ENCODE peak calls at places on chromosomes 13 and 19, in eight cellular contexts. One of them, this sample, is unnamed.

GRCh38 chr19:45470147-45471081 is 2.6 kb downstream of the FOSB start:
- DNase-seq in caudate nucleus: no peak
- DNase-seq in NCI-H748 treated with DMSO at 0.1 percent for 48 hours: no peak
- DNase-seq in T-helper 17 cell: no peak
- DNase-seq in OCI-LY7: no peak
- DNase-seq in IMR-90: peak
- DNase-seq in NCI-H526: no peak
- DNase-seq in stimulated activated CD4-positive, alpha-beta T cell treated with anti-CD3 and anti-CD28 coated beads, Interleukin-4, amount 100 ng/mL, for 48 hours: no peak
- DNase-seq in this sample: peak

GRCh38 chr13:48560657-48561337 is 27.9 kb upstream of the RCBTB2 start:
- DNase-seq in IMR-90: no peak
- DNase-seq in stimulated activated CD4-positive, alpha-beta T cell treated with anti-CD3 and anti-CD28 coated beads, Interleukin-4, amount 100 ng/mL, for 48 hours: no peak
- DNase-seq in OCI-LY7: no peak
- DNase-seq in NCI-H748 treated with DMSO at 0.1 percent for 48 hours: no peak
- DNase-seq in T-helper 17 cell: no peak
- DNase-seq in NCI-H526: no peak
- DNase-seq in caudate nucleus: no peak
- DNase-seq in this sample: no peak

GRCh38 chr13:29436291-29436690 is 159.2 kb downstream of the SLC7A1 start:
- DNase-seq in OCI-LY7: no peak
- DNase-seq in T-helper 17 cell: no peak
- DNase-seq in IMR-90: peak
- DNase-seq in NCI-H526: no peak
- DNase-seq in caudate nucleus: no peak
- DNase-seq in stimulated activated CD4-positive, alpha-beta T cell treated with anti-CD3 and anti-CD28 coated beads, Interleukin-4, amount 100 ng/mL, for 48 hours: no peak
- DNase-seq in NCI-H748 treated with DMSO at 0.1 percent for 48 hours: no peak
- DNase-seq in this sample: no peak

GRCh38 chr19:49677232-49677881 is at the start of gene PRMT1:
- DNase-seq in NCI-H526: no peak
- DNase-seq in stimulated activated CD4-positive, alpha-beta T cell treated with anti-CD3 and anti-CD28 coated beads, Interleukin-4, amount 100 ng/mL, for 48 hours: no peak
- DNase-seq in OCI-LY7: peak
- DNase-seq in IMR-90: no peak
- DNase-seq in caudate nucleus: no peak
- DNase-seq in T-helper 17 cell: peak
- DNase-seq in NCI-H748 treated with DMSO at 0.1 percent for 48 hours: no peak
- DNase-seq in this sample: peak

GRCh38 chr13:98214008-98214643 is 37.1 kb upstream of the RNF113B start:
- DNase-seq in caudate nucleus: no peak
- DNase-seq in T-helper 17 cell: no peak
- DNase-seq in IMR-90: peak
- DNase-seq in OCI-LY7: no peak
- DNase-seq in stimulated activated CD4-positive, alpha-beta T cell treated with anti-CD3 and anti-CD28 coated beads, Interleukin-4, amount 100 ng/mL, for 48 hours: no peak
- DNase-seq in NCI-H526: peak
- DNase-seq in NCI-H748 treated with DMSO at 0.1 percent for 48 hours: no peak
- DNase-seq in this sample: no peak

GRCh38 chr19:48812094-48812929 is 1.5 kb upstream of the BCAT2 start:
- DNase-seq in T-helper 17 cell: peak
- DNase-seq in stimulated activated CD4-positive, alpha-beta T cell treated with anti-CD3 and anti-CD28 coated beads, Interleukin-4, amount 100 ng/mL, for 48 hours: peak
- DNase-seq in caudate nucleus: peak
- DNase-seq in NCI-H526: peak
- DNase-seq in OCI-LY7: peak
- DNase-seq in NCI-H748 treated with DMSO at 0.1 percent for 48 hours: peak
- DNase-seq in IMR-90: peak
- DNase-seq in this sample: peak

GRCh38 chr19:34959021-34959420 is 5.0 kb downstream of the ZNF792 start:
- DNase-seq in OCI-LY7: no peak
- DNase-seq in IMR-90: no peak
- DNase-seq in T-helper 17 cell: no peak
- DNase-seq in stimulated activated CD4-positive, alpha-beta T cell treated with anti-CD3 and anti-CD28 coated beads, Interleukin-4, amount 100 ng/mL, for 48 hours: no peak
- DNase-seq in NCI-H526: no peak
- DNase-seq in NCI-H748 treated with DMSO at 0.1 percent for 48 hours: no peak
- DNase-seq in caudate nucleus: no peak
- DNase-seq in this sample: no peak

GRCh38 chr19:1829958-1830357 is 17.9 kb upstream of the ATP8B3 start:
- DNase-seq in NCI-H526: no peak
- DNase-seq in T-helper 17 cell: no peak
- DNase-seq in OCI-LY7: no peak
- DNase-seq in NCI-H748 treated with DMSO at 0.1 percent for 48 hours: no peak
- DNase-seq in caudate nucleus: no peak
- DNase-seq in IMR-90: no peak
- DNase-seq in stimulated activated CD4-positive, alpha-beta T cell treated with anti-CD3 and anti-CD28 coated beads, Interleukin-4, amount 100 ng/mL, for 48 hours: no peak
- DNase-seq in this sample: no peak

GRCh38 chr13:37540228-37540627 is 58.3 kb downstream of the POSTN start:
- DNase-seq in T-helper 17 cell: no peak
- DNase-seq in NCI-H526: no peak
- DNase-seq in NCI-H748 treated with DMSO at 0.1 percent for 48 hours: no peak
- DNase-seq in caudate nucleus: no peak
- DNase-seq in IMR-90: peak
- DNase-seq in OCI-LY7: no peak
- DNase-seq in stimulated activated CD4-positive, alpha-beta T cell treated with anti-CD3 and anti-CD28 coated beads, Interleukin-4, amount 100 ng/mL, for 48 hours: no peak
- DNase-seq in this sample: no peak

GRCh38 chr13:77016241-77016812 is 10.6 kb downstream of the FBXL3 start:
- DNase-seq in NCI-H526: no peak
- DNase-seq in IMR-90: no peak
- DNase-seq in stimulated activated CD4-positive, alpha-beta T cell treated with anti-CD3 and anti-CD28 coated beads, Interleukin-4, amount 100 ng/mL, for 48 hours: no peak
- DNase-seq in T-helper 17 cell: no peak
- DNase-seq in caudate nucleus: no peak
- DNase-seq in OCI-LY7: no peak
- DNase-seq in NCI-H748 treated with DMSO at 0.1 percent for 48 hours: no peak
- DNase-seq in this sample: no peak

GRCh38 chr19:2207991-2208860 is 27.9 kb downstream of the PLEKHJ1 start:
- DNase-seq in NCI-H748 treated with DMSO at 0.1 percent for 48 hours: no peak
- DNase-seq in IMR-90: peak
- DNase-seq in stimulated activated CD4-positive, alpha-beta T cell treated with anti-CD3 and anti-CD28 coated beads, Interleukin-4, amount 100 ng/mL, for 48 hours: no peak
- DNase-seq in caudate nucleus: no peak
- DNase-seq in T-helper 17 cell: no peak
- DNase-seq in NCI-H526: no peak
- DNase-seq in OCI-LY7: peak
- DNase-seq in this sample: no peak

GRCh38 chr19:4567584-4568071 is 8.1 kb upstream of the SEMA6B start:
- DNase-seq in NCI-H748 treated with DMSO at 0.1 percent for 48 hours: no peak
- DNase-seq in IMR-90: peak
- DNase-seq in stimulated activated CD4-positive, alpha-beta T cell treated with anti-CD3 and anti-CD28 coated beads, Interleukin-4, amount 100 ng/mL, for 48 hours: peak
- DNase-seq in caudate nucleus: no peak
- DNase-seq in T-helper 17 cell: peak
- DNase-seq in NCI-H526: no peak
- DNase-seq in OCI-LY7: peak
- DNase-seq in this sample: peak

GRCh38 chr19:14775855-14776254 is 2.5 kb downstream of the ADGRE2 start:
- DNase-seq in OCI-LY7: no peak
- DNase-seq in T-helper 17 cell: no peak
- DNase-seq in caudate nucleus: no peak
- DNase-seq in NCI-H748 treated with DMSO at 0.1 percent for 48 hours: no peak
- DNase-seq in IMR-90: no peak
- DNase-seq in stimulated activated CD4-positive, alpha-beta T cell treated with anti-CD3 and anti-CD28 coated beads, Interleukin-4, amount 100 ng/mL, for 48 hours: no peak
- DNase-seq in NCI-H526: no peak
- DNase-seq in this sample: no peak

GRCh38 chr13:97629601-97630272 is 195.8 kb downstream of the RAP2A start:
- DNase-seq in IMR-90: no peak
- DNase-seq in NCI-H526: no peak
- DNase-seq in NCI-H748 treated with DMSO at 0.1 percent for 48 hours: peak
- DNase-seq in caudate nucleus: peak
- DNase-seq in T-helper 17 cell: no peak
- DNase-seq in OCI-LY7: no peak
- DNase-seq in stimulated activated CD4-positive, alpha-beta T cell treated with anti-CD3 and anti-CD28 coated beads, Interleukin-4, amount 100 ng/mL, for 48 hours: no peak
- DNase-seq in this sample: no peak

GRCh38 chr13:48251616-48252081 is 18.6 kb downstream of the ITM2B start:
- DNase-seq in NCI-H748 treated with DMSO at 0.1 percent for 48 hours: no peak
- DNase-seq in OCI-LY7: no peak
- DNase-seq in T-helper 17 cell: no peak
- DNase-seq in IMR-90: peak
- DNase-seq in NCI-H526: no peak
- DNase-seq in stimulated activated CD4-positive, alpha-beta T cell treated with anti-CD3 and anti-CD28 coated beads, Interleukin-4, amount 100 ng/mL, for 48 hours: no peak
- DNase-seq in caudate nucleus: no peak
- DNase-seq in this sample: no peak

GRCh38 chr13:89402211-89402610 is 1731.0 kb downstream of the SLITRK5 start:
- DNase-seq in NCI-H526: no peak
- DNase-seq in stimulated activated CD4-positive, alpha-beta T cell treated with anti-CD3 and anti-CD28 coated beads, Interleukin-4, amount 100 ng/mL, for 48 hours: no peak
- DNase-seq in caudate nucleus: no peak
- DNase-seq in T-helper 17 cell: no peak
- DNase-seq in NCI-H748 treated with DMSO at 0.1 percent for 48 hours: no peak
- DNase-seq in IMR-90: no peak
- DNase-seq in OCI-LY7: no peak
- DNase-seq in this sample: no peak